ENCODE peak calls at places on chromosome 9, in five cellular contexts. One of them, this sample, is unnamed.

GRCh38 chr9:37732952-37733351 is 20.7 kb upstream of the TRMT10B start:
- DNase-seq in heart left ventricle: no peak
- DNase-seq in tibial nerve: no peak
- DNase-seq in fibroblast of lung: no peak
- DNase-seq in foreskin fibroblast: no peak
- DNase-seq in this sample: no peak

GRCh38 chr9:93600504-93600903 is 24.1 kb downstream of the PHF2 start:
- DNase-seq in tibial nerve: no peak
- DNase-seq in fibroblast of lung: no peak
- DNase-seq in heart left ventricle: no peak
- DNase-seq in foreskin fibroblast: no peak
- DNase-seq in this sample: peak; percentile 24

GRCh38 chr9:4983541-4984165 is 1.4 kb upstream of the JAK2 start:
- DNase-seq in heart left ventricle: no peak
- DNase-seq in tibial nerve: no peak
- DNase-seq in fibroblast of lung: no peak
- DNase-seq in foreskin fibroblast: no peak
- DNase-seq in this sample: no peak

GRCh38 chr9:135839516-135839915 is 67.8 kb downstream of the CAMSAP1 start:
- DNase-seq in tibial nerve: no peak
- DNase-seq in foreskin fibroblast: no peak
- DNase-seq in heart left ventricle: no peak
- DNase-seq in fibroblast of lung: no peak
- DNase-seq in this sample: no peak

GRCh38 chr9:2356391-2356790 is 265.2 kb upstream of the VLDLR start:
- DNase-seq in foreskin fibroblast: no peak
- DNase-seq in tibial nerve: no peak
- DNase-seq in fibroblast of lung: peak; percentile 61
- DNase-seq in heart left ventricle: no peak
- DNase-seq in this sample: no peak

GRCh38 chr9:73775757-73776156 is 624.1 kb downstream of the ANXA1 start:
- DNase-seq in tibial nerve: no peak
- DNase-seq in foreskin fibroblast: peak; percentile 50
- DNase-seq in fibroblast of lung: peak; percentile 19
- DNase-seq in heart left ventricle: no peak
- DNase-seq in this sample: no peak

GRCh38 chr9:135315572-135315971 is 164.0 kb upstream of the PPP1R26 start:
- DNase-seq in heart left ventricle: no peak
- DNase-seq in fibroblast of lung: no peak
- DNase-seq in foreskin fibroblast: no peak
- DNase-seq in tibial nerve: no peak
- DNase-seq in this sample: peak; percentile 24

GRCh38 chr9:5578018-5578697 is 50.7 kb upstream of the RIC1 start:
- DNase-seq in tibial nerve: no peak
- DNase-seq in foreskin fibroblast: peak; percentile 55
- DNase-seq in fibroblast of lung: peak; percentile 62
- DNase-seq in heart left ventricle: no peak
- DNase-seq in this sample: no peak

GRCh38 chr9:36788534-36788933 is 215.8 kb downstream of the MELK start:
- DNase-seq in fibroblast of lung: no peak
- DNase-seq in tibial nerve: no peak
- DNase-seq in heart left ventricle: no peak
- DNase-seq in foreskin fibroblast: no peak
- DNase-seq in this sample: no peak

GRCh38 chr9:81877047-81877446 is 51.2 kb upstream of the SPATA31D4 start:
- DNase-seq in foreskin fibroblast: no peak
- DNase-seq in tibial nerve: no peak
- DNase-seq in heart left ventricle: no peak
- DNase-seq in fibroblast of lung: no peak
- DNase-seq in this sample: no peak

GRCh38 chr9:98774746-98775145 is 21.6 kb downstream of the ANKS6 start:
- DNase-seq in foreskin fibroblast: peak; percentile 43
- DNase-seq in fibroblast of lung: no peak
- DNase-seq in tibial nerve: no peak
- DNase-seq in heart left ventricle: no peak
- DNase-seq in this sample: no peak

GRCh38 chr9:23769307-23769935 is 56.6 kb downstream of the ELAVL2 start:
- DNase-seq in foreskin fibroblast: no peak
- DNase-seq in heart left ventricle: no peak
- DNase-seq in tibial nerve: no peak
- DNase-seq in fibroblast of lung: peak; percentile 96
- DNase-seq in this sample: no peak

GRCh38 chr9:134165357-134166315 is 1.3 kb upstream of the RNU6ATAC start:
- DNase-seq in heart left ventricle: peak; percentile 52
- DNase-seq in tibial nerve: no peak
- DNase-seq in fibroblast of lung: peak; percentile 30
- DNase-seq in foreskin fibroblast: peak; percentile 46
- DNase-seq in this sample: no peak

GRCh38 chr9:130073373-130073772 is 19.7 kb downstream of the GPR107 start:
- DNase-seq in heart left ventricle: no peak
- DNase-seq in fibroblast of lung: peak; percentile 66
- DNase-seq in tibial nerve: no peak
- DNase-seq in foreskin fibroblast: peak; percentile 37
- DNase-seq in this sample: no peak

GRCh38 chr9:36970007-36970888 is 63.8 kb downstream of the PAX5 start:
- DNase-seq in fibroblast of lung: no peak
- DNase-seq in tibial nerve: no peak
- DNase-seq in foreskin fibroblast: peak; percentile 25
- DNase-seq in heart left ventricle: no peak
- DNase-seq in this sample: no peak

GRCh38 chr9:105413486-105414068 is 34.3 kb upstream of the FSD1L start:
- DNase-seq in heart left ventricle: no peak
- DNase-seq in tibial nerve: peak; percentile 46
- DNase-seq in foreskin fibroblast: peak; percentile 75
- DNase-seq in fibroblast of lung: peak; percentile 31
- DNase-seq in this sample: no peak

GRCh38 chr9:129640086-129640870 is 1.7 kb downstream of the ASB6 start:
- DNase-seq in fibroblast of lung: peak; percentile 83
- DNase-seq in tibial nerve: no peak
- DNase-seq in heart left ventricle: no peak
- DNase-seq in foreskin fibroblast: peak; percentile 54
- DNase-seq in this sample: peak; percentile 76

GRCh38 chr9:76642074-76642473 is 122.2 kb upstream of the PCA3 start:
- DNase-seq in heart left ventricle: no peak
- DNase-seq in fibroblast of lung: no peak
- DNase-seq in tibial nerve: no peak
- DNase-seq in foreskin fibroblast: no peak
- DNase-seq in this sample: no peak

GRCh38 chr9:136674786-136675349 is 12.2 kb downstream of the EGFL7 start:
- DNase-seq in tibial nerve: no peak
- DNase-seq in fibroblast of lung: no peak
- DNase-seq in foreskin fibroblast: no peak
- DNase-seq in heart left ventricle: peak; percentile 69
- DNase-seq in this sample: no peak

GRCh38 chr9:92988215-92988731 is 41.0 kb downstream of the FGD3 start:
- DNase-seq in fibroblast of lung: no peak
- DNase-seq in tibial nerve: no peak
- DNase-seq in heart left ventricle: no peak
- DNase-seq in foreskin fibroblast: no peak
- DNase-seq in this sample: no peak

GRCh38 chr9:12773562-12773961 is 1.3 kb upstream of the LURAP1L start:
- DNase-seq in foreskin fibroblast: no peak
- DNase-seq in fibroblast of lung: no peak
- DNase-seq in tibial nerve: no peak
- DNase-seq in heart left ventricle: no peak
- DNase-seq in this sample: no peak

GRCh38 chr9:112586600-112587155 is 100.1 kb downstream of the KIAA1958 start:
- DNase-seq in foreskin fibroblast: peak; percentile 27
- DNase-seq in tibial nerve: no peak
- DNase-seq in fibroblast of lung: peak; percentile 69
- DNase-seq in heart left ventricle: no peak
- DNase-seq in this sample: no peak

GRCh38 chr9:19946446-19947109 is 157.7 kb upstream of the SLC24A2 start:
- DNase-seq in foreskin fibroblast: peak; percentile 85
- DNase-seq in fibroblast of lung: peak; percentile 36
- DNase-seq in heart left ventricle: no peak
- DNase-seq in tibial nerve: no peak
- DNase-seq in this sample: no peak

GRCh38 chr9:20490246-20490834 is 132.0 kb downstream of the MLLT3 start:
- DNase-seq in tibial nerve: no peak
- DNase-seq in foreskin fibroblast: no peak
- DNase-seq in fibroblast of lung: no peak
- DNase-seq in heart left ventricle: no peak
- DNase-seq in this sample: no peak

GRCh38 chr9:130714586-130715110 is 21.1 kb downstream of the EXOSC2 start:
- DNase-seq in tibial nerve: no peak
- DNase-seq in foreskin fibroblast: no peak
- DNase-seq in fibroblast of lung: peak; percentile 28
- DNase-seq in heart left ventricle: no peak
- DNase-seq in this sample: no peak

GRCh38 chr9:115262477-115262876 is 144.5 kb upstream of the TNC start:
- DNase-seq in fibroblast of lung: peak; percentile 92
- DNase-seq in tibial nerve: no peak
- DNase-seq in foreskin fibroblast: peak; percentile 92
- DNase-seq in heart left ventricle: peak; percentile 91
- DNase-seq in this sample: peak; percentile 46

GRCh38 chr9:88342246-88342645 is 46.0 kb upstream of the SPIN1 start:
- DNase-seq in tibial nerve: no peak
- DNase-seq in heart left ventricle: no peak
- DNase-seq in foreskin fibroblast: no peak
- DNase-seq in fibroblast of lung: peak; percentile 72
- DNase-seq in this sample: no peak

GRCh38 chr9:135397142-135397541 is 82.4 kb upstream of the PPP1R26 start:
- DNase-seq in foreskin fibroblast: no peak
- DNase-seq in tibial nerve: no peak
- DNase-seq in fibroblast of lung: no peak
- DNase-seq in heart left ventricle: no peak
- DNase-seq in this sample: no peak

GRCh38 chr9:19901586-19901985 is 112.7 kb upstream of the SLC24A2 start:
- DNase-seq in tibial nerve: no peak
- DNase-seq in heart left ventricle: no peak
- DNase-seq in fibroblast of lung: no peak
- DNase-seq in foreskin fibroblast: no peak
- DNase-seq in this sample: no peak

GRCh38 chr9:95770653-95771131 is 104.8 kb upstream of the ERCC6L2 start:
- DNase-seq in tibial nerve: no peak
- DNase-seq in heart left ventricle: no peak
- DNase-seq in foreskin fibroblast: no peak
- DNase-seq in fibroblast of lung: peak; percentile 27
- DNase-seq in this sample: no peak

GRCh38 chr9:34986541-34987047 is 3.0 kb upstream of the DNAJB5 start:
- DNase-seq in tibial nerve: peak; percentile 40
- DNase-seq in fibroblast of lung: peak; percentile 32
- DNase-seq in heart left ventricle: no peak
- DNase-seq in foreskin fibroblast: no peak
- DNase-seq in this sample: no peak

GRCh38 chr9:131407717-131408195 is 13.9 kb downstream of the PRRC2B start:
- DNase-seq in heart left ventricle: peak; percentile 71
- DNase-seq in fibroblast of lung: peak; percentile 68
- DNase-seq in foreskin fibroblast: peak; percentile 48
- DNase-seq in tibial nerve: no peak
- DNase-seq in this sample: no peak

DNA sequence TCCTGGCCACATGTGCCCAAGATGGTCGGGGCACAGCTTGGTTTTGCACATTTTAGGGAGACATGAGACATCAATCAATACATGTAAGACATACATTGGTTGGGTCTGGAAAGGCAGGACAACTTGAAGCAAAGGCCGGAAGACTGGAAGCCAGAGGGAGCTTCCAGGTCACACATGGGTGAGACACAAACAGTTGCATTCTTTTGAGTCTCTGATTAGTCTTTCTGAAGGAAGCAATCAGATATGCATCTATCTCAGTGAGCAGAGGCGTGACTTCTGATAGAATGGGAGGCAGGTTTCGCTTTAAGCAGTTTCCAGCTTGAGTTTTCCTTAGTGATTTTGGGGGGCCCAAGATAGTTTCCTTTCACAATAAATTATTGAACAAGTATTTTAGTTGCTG is 172.5 kb downstream of the RASEF start:
- DNase-seq in fibroblast of lung: no peak
- DNase-seq in foreskin fibroblast: no peak
- DNase-seq in tibial nerve: no peak
- DNase-seq in heart left ventricle: no peak
- DNase-seq in this sample: no peak
- TF ChIP-seq CTCF in fibroblast of lung: no peak
- TF ChIP-seq CTCF in foreskin fibroblast: no peak
- TF ChIP-seq CTCF in tibial nerve: no peak
- TF ChIP-seq CTCF in heart left ventricle: no peak
- TF ChIP-seq CTCF in this sample: no peak

GRCh38 chr9:109192732-109193361 is 25.8 kb upstream of the FRRS1L start:
- DNase-seq in foreskin fibroblast: no peak
- DNase-seq in fibroblast of lung: peak; percentile 7
- DNase-seq in heart left ventricle: no peak
- DNase-seq in tibial nerve: no peak
- DNase-seq in this sample: no peak
- TF ChIP-seq CTCF in foreskin fibroblast: peak; percentile 13
- TF ChIP-seq CTCF in fibroblast of lung: peak; percentile 35
- TF ChIP-seq CTCF in heart left ventricle: peak; percentile 49
- TF ChIP-seq CTCF in tibial nerve: peak; percentile 19
- TF ChIP-seq CTCF in this sample: no peak

GRCh38 chr9:125189011-125189360 is 617 bp downstream of the PPP6C start:
- DNase-seq in fibroblast of lung: no peak
- DNase-seq in tibial nerve: no peak
- DNase-seq in heart left ventricle: peak; percentile 34
- DNase-seq in foreskin fibroblast: peak; percentile 16
- DNase-seq in this sample: no peak

GRCh38 chr9:125190371-125190801 is 783 bp upstream of the PPP6C start:
- DNase-seq in fibroblast of lung: no peak
- DNase-seq in tibial nerve: no peak
- DNase-seq in foreskin fibroblast: no peak
- DNase-seq in heart left ventricle: no peak
- DNase-seq in this sample: no peak

DNA sequence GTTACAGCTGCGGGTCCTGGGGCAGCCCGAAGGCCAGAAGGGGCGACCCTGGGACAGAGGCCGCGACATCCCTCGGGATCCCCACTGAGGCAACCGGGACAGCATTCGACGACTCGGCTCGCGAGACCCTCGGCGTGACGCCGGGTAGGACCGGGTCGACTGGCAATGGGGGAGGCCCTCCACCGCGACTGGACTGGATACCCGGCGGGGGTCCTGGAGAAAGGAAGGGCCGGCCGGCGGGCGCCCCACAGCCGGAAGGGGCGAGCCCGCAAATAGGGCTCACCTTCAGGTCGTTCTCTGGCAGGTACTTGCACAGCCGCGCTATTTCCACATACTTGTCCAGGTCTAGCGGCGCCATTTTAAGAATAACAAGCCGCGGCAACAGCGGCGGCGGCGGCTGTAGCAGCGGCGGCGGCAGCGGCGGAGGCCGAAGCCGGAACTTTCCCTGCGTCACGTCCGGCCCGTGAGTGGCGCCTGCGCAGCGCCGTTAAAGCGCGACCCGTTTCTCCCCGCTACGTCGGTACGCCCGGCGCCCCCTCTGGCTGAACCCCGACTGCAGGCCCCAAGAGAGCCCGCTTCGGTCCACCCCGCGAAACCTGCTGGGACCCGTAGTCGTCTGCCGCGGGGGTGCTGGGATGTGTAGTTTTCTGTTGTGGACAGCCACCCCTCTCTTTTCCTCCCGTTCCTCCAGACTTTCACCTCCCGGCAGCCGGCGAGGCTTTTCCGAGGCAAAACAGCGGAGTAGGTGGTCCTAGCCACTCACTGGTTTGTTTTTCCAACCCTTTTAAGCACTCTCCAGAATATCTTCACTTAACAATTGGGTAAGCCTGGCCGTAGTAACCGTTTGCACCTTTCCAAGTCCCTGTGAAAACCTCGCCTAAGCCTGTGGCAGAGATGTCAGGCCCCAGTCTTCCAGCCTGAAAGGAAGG is at the start of gene PPP6C:
- DNase-seq in fibroblast of lung: peak; percentile 96
- DNase-seq in heart left ventricle: peak; percentile 99
- DNase-seq in tibial nerve: peak; percentile 90
- DNase-seq in foreskin fibroblast: peak; percentile 99
- DNase-seq in this sample: peak; percentile 96
- TF ChIP-seq CTCF in fibroblast of lung: peak; percentile 61
- TF ChIP-seq CTCF in heart left ventricle: peak; percentile 84
- TF ChIP-seq CTCF in tibial nerve: peak; percentile 70
- TF ChIP-seq CTCF in foreskin fibroblast: peak; percentile 65
- TF ChIP-seq CTCF in this sample: peak; percentile 44

GRCh38 chr9:126563556-126563955 is 50.2 kb upstream of the LMX1B start:
- DNase-seq in fibroblast of lung: no peak
- DNase-seq in foreskin fibroblast: no peak
- DNase-seq in tibial nerve: no peak
- DNase-seq in heart left ventricle: no peak
- DNase-seq in this sample: no peak
- TF ChIP-seq CTCF in fibroblast of lung: no peak
- TF ChIP-seq CTCF in foreskin fibroblast: no peak
- TF ChIP-seq CTCF in tibial nerve: no peak
- TF ChIP-seq CTCF in heart left ventricle: no peak
- TF ChIP-seq CTCF in this sample: no peak